ENCODE peak calls at places on chromosomes 3 and 15, in nine cellular contexts. Y, W, P, V, B, L, O, H and Q are unnamed samples.

GRCh38 chr3:189406148-189406547 is 225.0 kb upstream of the TP63 start:
- DNase-seq in Y (no peak), L (no peak), P (no peak), H (no peak), O (no peak), B (no peak), V (no peak), W (no peak), Q (peak; percentile 16)

GRCh38 chr15:72184165-72184811 is 13.3 kb downstream of the GRAMD2A start:
- DNase-seq in P (no peak), O (no peak), V (peak; percentile 85), B (peak; percentile 22), H (no peak), Y (peak; percentile 85), L (peak; percentile 59), W (peak; percentile 30), Q (no peak)

GRCh38 chr3:50549226-50549625 is 18.3 kb downstream of the C3orf18 start:
- DNase-seq in Y (no peak), V (no peak), P (no peak), O (no peak), W (no peak), L (no peak), H (no peak), B (no peak), Q (no peak)

GRCh38 chr3:15794842-15795562 is 2.8 kb downstream of the ANKRD28 start:
- DNase-seq in H (no peak), O (no peak), B (peak; percentile 60), W (no peak), V (no peak), P (no peak), L (no peak), Y (peak; percentile 51), Q (peak; percentile 53)

GRCh38 chr3:196970547-196971093 is 2.0 kb upstream of the PIGZ start:
- DNase-seq in V (no peak), P (no peak), W (no peak), B (no peak), O (no peak), L (no peak), Y (no peak), H (no peak), Q (no peak)

GRCh38 chr3:38153986-38154608 is 11.2 kb upstream of the OXSR1 start:
- DNase-seq in V (no peak), Y (no peak), W (no peak), O (no peak), H (no peak), L (peak; percentile 25), B (peak; percentile 86), P (no peak), Q (no peak)

GRCh38 chr3:71681224-71681668 is 44.0 kb downstream of the EIF4E3 start:
- DNase-seq in Y (peak; percentile 72), W (peak; percentile 61), O (no peak), P (peak; percentile 29), B (peak; percentile 94), L (peak; percentile 41), V (peak; percentile 15), H (no peak), Q (peak; percentile 35)

GRCh38 chr3:134294302-134294925 is 43.8 kb upstream of the RYK start:
- DNase-seq in B (no peak), V (no peak), P (peak; percentile 73), O (no peak), L (no peak), Y (no peak), H (no peak), W (no peak), Q (no peak)

GRCh38 chr15:80699981-80700380 is 4.9 kb downstream of the ABHD17C start:
- DNase-seq in L (no peak), V (no peak), P (no peak), Y (peak; percentile 15), H (no peak), W (no peak), B (no peak), O (no peak), Q (no peak)

GRCh38 chr15:75249726-75250125 is 8.4 kb upstream of the GOLGA6C start:
- DNase-seq in P (no peak), O (no peak), W (no peak), H (no peak), V (no peak), Y (no peak), L (no peak), B (no peak), Q (no peak)